ENCODE peak calls at places on chromosome 2, in five cellular contexts. A, I, H, L and Y are unnamed samples.

GRCh38 chr2:10302479-10303173 is at the start of gene HPCAL1:
- DNase-seq in I (peak), H (no peak), L (peak), A (peak), Y (peak)

GRCh38 chr2:221517362-221518121 is 54.6 kb downstream of the EPHA4 start:
- DNase-seq in H (peak), L (no peak), I (peak), A (peak), Y (peak)

GRCh38 chr2:70357076-70358071 is 55.5 kb upstream of the FAM136A start:
- DNase-seq in L (no peak), A (peak), H (no peak), I (peak), Y (no peak)

GRCh38 chr2:14804912-14805311 is 172.4 kb downstream of the LRATD1 start:
- DNase-seq in I (no peak), A (no peak), L (no peak), H (no peak), Y (no peak)

GRCh38 chr2:39779926-39780325 is 868 bp upstream of the THUMPD2 start:
- DNase-seq in H (no peak), A (no peak), L (no peak), I (no peak), Y (no peak)

GRCh38 chr2:215427585-215427984 is 8.3 kb downstream of the FN1 start:
- DNase-seq in H (no peak), I (peak), L (no peak), A (no peak), Y (no peak)

GRCh38 chr2:9099341-9099751 is 95.9 kb upstream of the MBOAT2 start:
- DNase-seq in L (no peak), H (no peak), I (no peak), A (peak), Y (no peak)

GRCh38 chr2:190467575-190468083 is 59.5 kb downstream of the MFSD6 start:
- DNase-seq in A (peak), I (no peak), L (no peak), H (no peak), Y (no peak)

GRCh38 chr2:27085670-27086089 is 892 bp upstream of the KHK start:
- DNase-seq in A (peak), L (no peak), I (peak), H (no peak), Y (no peak)

GRCh38 chr2:43018179-43019024 is 208.0 kb downstream of the ZFP36L2 start:
- DNase-seq in H (peak), A (no peak), L (no peak), I (peak), Y (peak)